ENCODE peak calls at places on chromosomes 1 and 21, in six cellular contexts. O is activated T-cell treated with anti-CD3 and anti-CD28 coated beads for 1 hour, I is left cardiac atrium, Y is T follicular helper cell, M is psoas muscle, Z is T-helper 9 cell. D is an unnamed sample.

GRCh38 chr1:232904131-232904530 is 46.3 kb upstream of the NTPCR start:
- DNase-seq in O (no peak), I (no peak), Y (no peak), M (no peak), Z (no peak), D (no peak)

GRCh38 chr1:21724570-21724969 is 55.4 kb upstream of the RAP1GAP start:
- DNase-seq in O (no peak), I (no peak), Y (no peak), M (no peak), Z (no peak), D (no peak)

GRCh38 chr21:45381036-45381787 is 23.8 kb upstream of the COL18A1 start:
- DNase-seq in O (no peak), I (peak; percentile 12), Y (no peak), M (peak; percentile 10), Z (no peak), D (no peak)

GRCh38 chr1:154999651-155000474 is 2.7 kb upstream of the ZBTB7B start:
- DNase-seq in O (no peak), I (no peak), Y (no peak), M (no peak), Z (peak; percentile 43), D (peak; percentile 51)

GRCh38 chr1:62438163-62438562 is 1.3 kb downstream of the USP1 start:
- DNase-seq in O (no peak), I (no peak), Y (no peak), M (no peak), Z (no peak), D (no peak)

GRCh38 chr21:28834335-28835238 is 158.1 kb downstream of the LTN1 start:
- DNase-seq in O (no peak), I (no peak), Y (no peak), M (no peak), Z (no peak), D (no peak)

GRCh38 chr21:26169061-26169610 is 1.4 kb downstream of the APP start:
- DNase-seq in O (peak; percentile 9), I (peak; percentile 30), Y (peak; percentile 21), M (peak; percentile 20), Z (peak; percentile 3), D (no peak)

GRCh38 chr21:34126691-34127090 is 53.3 kb downstream of the MRPS6 start:
- DNase-seq in O (no peak), I (no peak), Y (no peak), M (no peak), Z (no peak), D (no peak)

GRCh38 chr21:27636671-27637070 is 669.8 kb upstream of the ADAMTS5 start:
- DNase-seq in O (no peak), I (no peak), Y (no peak), M (peak; percentile 15), Z (no peak), D (no peak)

GRCh38 chr1:29453502-29454240 is 217.3 kb downstream of the PTPRU start:
- DNase-seq in O (no peak), I (no peak), Y (no peak), M (no peak), Z (no peak), D (no peak)

GRCh38 chr1:226034482-226034881 is 28.0 kb upstream of the H3-3A start:
- DNase-seq in O (no peak), I (peak; percentile 92), Y (no peak), M (peak; percentile 84), Z (no peak), D (no peak)